ENCODE peak calls at places on chromosomes 12 and 14, in four cellular contexts. N, K, W and U are unnamed samples.

GRCh38 chr12:27509032-27509431 is 15.0 kb upstream of the PPFIBP1 start:
- DNase-seq in W (no peak), N (no peak), K (no peak), U (no peak)

GRCh38 chr12:119593578-119594398 is at the start of gene TMEM233:
- DNase-seq in N (peak; percentile 85), W (no peak), K (no peak), U (peak; percentile 27)

GRCh38 chr14:23930742-23931141 is 22.8 kb upstream of the DHRS4 start:
- DNase-seq in W (no peak), K (no peak), N (no peak), U (no peak)

GRCh38 chr12:118850244-118850825 is 131.0 kb upstream of the SRRM4 start:
- DNase-seq in K (peak; percentile 19), N (no peak), W (no peak), U (peak; percentile 43)

GRCh38 chr12:66129934-66130266 is 650 bp downstream of the LLPH start:
- DNase-seq in N (no peak), W (no peak), K (no peak), U (no peak)

GRCh38 chr14:24605435-24606190 is 3.9 kb downstream of the GZMH start:
- DNase-seq in N (no peak), W (peak; percentile 64), K (no peak), U (peak; percentile 78)

GRCh38 chr14:60166144-60166543 is 946 bp upstream of the DHRS7 start:
- DNase-seq in K (no peak), N (no peak), W (no peak), U (peak; percentile 7)

GRCh38 chr12:54125950-54126695 is 62.7 kb downstream of the SMUG1 start:
- DNase-seq in K (no peak), N (no peak), W (peak; percentile 16), U (no peak)

GRCh38 chr12:38921025-38921677 is 15.8 kb upstream of the CPNE8 start:
- DNase-seq in N (no peak), K (peak; percentile 85), W (no peak), U (peak; percentile 24)

GRCh38 chr12:132422057-132423043 is 67.6 kb upstream of the FBRSL1 start:
- DNase-seq in N (no peak), W (no peak), K (no peak), U (no peak)

GRCh38 chr12:25322351-25322750 is 71.6 kb upstream of the KRAS start:
- DNase-seq in N (no peak), K (no peak), W (no peak), U (no peak)

GRCh38 chr12:53217049-53217929 is 10.2 kb upstream of the ITGB7 start:
- DNase-seq in W (peak; percentile 65), N (no peak), K (no peak), U (no peak)

GRCh38 chr14:101812071-101812470 is 50.6 kb downstream of the PPP2R5C start:
- DNase-seq in K (no peak), W (peak; percentile 34), N (no peak), U (no peak)
- TF ChIP-seq CTCF in K (no peak), W (no peak), N (no peak), U (no peak)

DNA sequence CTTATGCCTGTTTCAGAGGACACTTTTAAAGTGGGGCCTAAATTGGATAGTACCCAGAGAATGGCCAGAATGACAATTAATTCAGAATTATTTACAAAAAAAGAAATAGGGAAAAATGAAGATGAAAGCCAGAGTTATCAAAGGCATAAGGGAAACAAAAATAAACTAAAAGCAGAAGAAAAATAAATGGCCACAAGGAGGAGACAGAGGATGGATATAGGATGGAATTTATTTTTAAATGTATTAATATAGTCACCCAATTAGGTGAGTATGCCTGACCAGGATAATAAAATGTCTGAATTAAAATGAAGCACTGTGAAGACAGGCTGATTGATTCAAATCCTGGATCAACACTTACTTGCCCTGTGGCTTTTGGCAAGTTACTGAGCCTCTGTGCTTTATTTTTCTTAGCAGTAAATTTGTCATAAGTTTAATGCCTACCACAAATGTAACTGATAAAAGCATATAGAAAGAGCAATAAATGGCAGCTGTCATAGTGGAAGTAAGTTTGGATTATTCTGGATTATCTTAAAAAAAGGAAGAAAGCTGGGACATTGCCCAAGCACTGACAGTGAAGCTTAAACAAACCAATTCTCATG is 3.4 kb downstream of the CLEC9A start:
- DNase-seq in N (no peak), K (no peak), W (no peak), U (peak; percentile 28)
- TF ChIP-seq CTCF in N (peak; percentile 48), K (peak; percentile 67), W (peak; percentile 31), U (no peak)

GRCh38 chr14:36975834-36976233 is 196.6 kb downstream of the SLC25A21 start:
- DNase-seq in N (no peak), K (no peak), W (no peak), U (no peak)
- TF ChIP-seq CTCF in N (no peak), K (no peak), W (no peak), U (no peak)

GRCh38 chr14:96634896-96635295 is 132.7 kb downstream of the PAPOLA start:
- DNase-seq in N (peak; percentile 70), K (no peak), W (no peak), U (no peak)

GRCh38 chr14:96632363-96632758 is 130.2 kb downstream of the PAPOLA start:
- DNase-seq in W (no peak), N (no peak), K (no peak), U (no peak)

GRCh38 chr14:96634481-96634880 is 132.3 kb downstream of the PAPOLA start:
- DNase-seq in N (peak; percentile 82), K (no peak), W (no peak), U (no peak)

GRCh38 chr14:96631621-96632362 is 129.6 kb downstream of the PAPOLA start:
- DNase-seq in K (peak; percentile 2), N (peak; percentile 88), W (no peak), U (peak; percentile 4)

DNA sequence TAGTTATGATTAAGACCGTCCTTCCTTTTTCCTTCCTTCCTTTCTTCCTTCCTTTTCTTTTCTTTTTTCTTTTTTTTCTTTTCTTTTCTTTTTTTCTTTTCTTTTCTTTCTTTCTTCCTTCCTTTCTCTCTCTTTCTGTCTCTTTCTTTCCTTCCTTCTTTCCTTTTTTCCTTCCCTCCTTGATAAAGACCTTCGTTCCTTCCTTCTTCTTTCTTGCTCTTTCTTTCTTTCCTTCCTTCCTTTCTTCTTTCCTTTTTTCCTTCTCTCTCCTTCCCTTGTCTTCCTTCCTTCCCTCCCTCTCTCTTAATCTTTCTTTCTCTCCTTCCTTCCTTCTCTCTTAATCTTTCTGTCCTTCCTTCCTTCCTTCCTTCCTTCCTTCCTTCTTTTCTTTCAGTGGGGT is 130.9 kb downstream of the PAPOLA start:
- DNase-seq in N (no peak), K (no peak), W (no peak), U (no peak)
- TF ChIP-seq CTCF in N (no peak), K (no peak), W (no peak), U (no peak)

GRCh38 chr12:3805058-3805457 is 52.1 kb upstream of the CRACR2A start:
- DNase-seq in W (no peak), N (no peak), K (no peak), U (no peak)

GRCh38 chr12:3815096-3815766 is 58.0 kb downstream of the PARP11 start:
- DNase-seq in N (no peak), K (no peak), W (no peak), U (no peak)

GRCh38 chr12:3810016-3810370 is 57.1 kb upstream of the CRACR2A start:
- DNase-seq in W (no peak), K (no peak), N (no peak), U (no peak)

GRCh38 chr12:3809357-3810015 is 56.6 kb upstream of the CRACR2A start:
- DNase-seq in W (no peak), N (no peak), K (no peak), U (no peak)

DNA sequence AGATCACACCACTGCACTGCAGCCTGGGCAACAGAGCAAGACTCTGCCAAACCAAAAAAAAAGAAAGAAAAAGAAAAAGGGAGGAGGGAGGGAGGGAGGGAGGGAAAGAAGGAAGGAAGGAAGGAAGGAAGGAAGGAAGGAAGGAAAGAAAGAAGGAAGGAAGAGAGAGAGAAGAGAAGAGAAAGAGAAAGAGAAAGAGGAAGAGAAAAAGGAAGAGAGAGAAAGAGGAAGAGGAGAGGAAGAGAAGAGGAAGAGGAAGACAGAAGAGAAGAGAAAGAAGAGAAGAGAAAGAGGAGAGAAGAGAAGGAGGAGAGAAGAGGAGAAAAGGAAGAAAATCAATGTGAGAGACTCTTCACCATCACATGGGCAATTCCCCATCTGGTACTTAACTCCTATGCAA is 57.6 kb upstream of the CRACR2A start:
- DNase-seq in W (no peak), K (no peak), N (no peak), U (no peak)
- TF ChIP-seq CTCF in W (no peak), K (no peak), N (no peak), U (no peak)

GRCh38 chr14:78196323-78196722 is 26.1 kb downstream of the NRXN3 start:
- DNase-seq in W (no peak), K (no peak), N (no peak), U (no peak)
- TF ChIP-seq CTCF in W (no peak), K (no peak), N (no peak), U (no peak)

DNA sequence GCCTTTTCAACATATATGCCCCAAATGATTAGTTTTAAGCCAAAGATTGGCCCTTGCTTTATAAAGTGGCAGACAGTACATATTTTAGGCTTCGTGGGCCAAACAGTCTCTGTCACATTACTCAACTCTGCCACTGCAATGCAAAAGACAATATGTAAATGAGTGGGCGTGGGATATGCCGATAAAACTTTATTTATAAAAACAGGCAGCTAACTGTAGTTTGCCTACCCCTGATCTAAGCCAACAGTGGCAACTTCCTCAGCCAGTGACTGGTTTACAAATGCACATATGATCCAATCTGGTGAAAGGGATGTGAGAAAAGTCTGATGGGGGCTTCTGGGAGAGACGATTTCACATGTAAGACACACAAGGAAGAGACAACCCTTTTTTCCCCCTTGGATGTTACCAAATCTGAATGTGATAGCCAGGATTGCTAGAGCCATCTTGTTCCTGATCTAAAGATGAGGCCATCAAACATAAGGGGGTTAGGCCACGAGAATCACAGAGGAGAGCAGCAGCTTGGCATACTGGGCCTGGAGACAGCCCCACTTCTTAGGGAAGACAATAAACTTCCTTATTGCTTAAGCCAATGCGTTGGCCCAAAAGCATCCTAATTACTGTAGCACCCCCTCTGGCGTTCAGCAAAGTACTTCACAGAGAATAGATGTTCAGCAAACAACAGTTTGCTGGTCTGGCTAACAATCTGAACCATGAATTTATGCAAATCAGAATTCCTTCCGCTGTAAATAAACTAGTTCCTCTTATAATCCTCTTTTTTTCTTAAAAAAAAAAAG is 75.2 kb upstream of the TMCC3 start:
- DNase-seq in N (peak; percentile 45), W (no peak), K (peak; percentile 37), U (no peak)
- TF ChIP-seq CTCF in N (no peak), W (no peak), K (peak; percentile 23), U (no peak)

DNA sequence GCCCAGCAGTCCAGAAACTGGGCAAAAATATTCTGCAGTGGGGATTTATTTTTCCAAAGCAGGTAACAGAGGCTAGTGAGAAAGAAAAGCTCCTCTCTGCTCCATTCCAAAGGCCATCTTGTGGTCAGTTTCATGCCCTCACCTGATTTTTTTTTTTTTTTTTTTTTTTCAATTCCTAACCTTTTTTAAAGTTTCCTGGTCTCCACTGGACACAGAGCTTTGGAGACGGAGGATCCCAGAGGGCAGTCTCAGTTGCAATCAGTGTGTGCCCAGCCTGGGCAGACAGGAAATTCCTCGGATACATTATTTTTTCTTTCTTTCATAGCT is 178.7 kb upstream of the BCL2L14 start:
- DNase-seq in W (no peak), N (no peak), K (no peak), U (no peak)
- TF ChIP-seq CTCF in W (no peak), N (no peak), K (peak; percentile 22), U (no peak)

GRCh38 chr12:122501489-122501989 is 807 bp upstream of the ZCCHC8 start:
- DNase-seq in W (no peak), K (no peak), N (no peak), U (peak; percentile 19)
- TF ChIP-seq CTCF in W (no peak), K (no peak), N (no peak), U (no peak)